ENCODE peak calls at places on chromosomes 4 and X, in four cellular contexts. H is astrocyte, D is mucosa of descending colon, G is H1. X is an unnamed sample.

GRCh38 chrX:21662761-21663160 is 4.6 kb upstream of the KLHL34 start:
- DNase-seq in H (no peak), D (no peak), G (no peak), X (no peak)

GRCh38 chrX:53445977-53446376 is 11.8 kb upstream of the HSD17B10 start:
- DNase-seq in H (no peak), D (no peak), G (peak; percentile 48), X (peak; percentile 31)

GRCh38 chrX:56800801-56801200 is 71.8 kb downstream of the NBDY start:
- DNase-seq in H (no peak), D (no peak), G (no peak), X (no peak)

GRCh38 chr4:75321484-75321883 is 192.7 kb downstream of the RCHY1 start:
- DNase-seq in H (no peak), D (no peak), G (no peak), X (no peak)

GRCh38 chr4:77899607-77900006 is 37.0 kb downstream of the MRPL1 start:
- DNase-seq in H (no peak), D (no peak), G (no peak), X (no peak)

GRCh38 chr4:139791681-139792080 is 126.1 kb downstream of the MGST2 start:
- DNase-seq in H (no peak), D (no peak), G (no peak), X (no peak)

GRCh38 chrX:45718676-45719075 is 518.0 kb upstream of the DIPK2B start:
- DNase-seq in H (no peak), D (no peak), G (no peak), X (no peak)

GRCh38 chr4:2062168-2062807 is 3.2 kb downstream of the NAT8L start:
- DNase-seq in H (no peak), D (peak; percentile 27), G (no peak), X (no peak)

GRCh38 chr4:47531241-47531953 is 46.3 kb downstream of the ATP10D start:
- DNase-seq in H (peak; percentile 98), D (no peak), G (no peak), X (peak; percentile 48)

GRCh38 chrX:63426519-63426918 is 75.4 kb upstream of the SPIN4 start:
- DNase-seq in H (no peak), D (no peak), G (no peak), X (peak; percentile 59)

GRCh38 chr4:73520821-73521220 is 39.3 kb downstream of the AFM start:
- DNase-seq in H (peak; percentile 56), D (no peak), G (peak; percentile 57), X (no peak)

GRCh38 chr4:79585330-79585729 is 177.3 kb upstream of the GK2 start:
- DNase-seq in H (no peak), D (no peak), G (no peak), X (no peak)

GRCh38 chr4:108172231-108172779 is 3.6 kb upstream of the LEF1 start:
- DNase-seq in H (peak; percentile 24), D (no peak), G (peak; percentile 62), X (peak; percentile 47)

GRCh38 chr4:137390707-137391106 is 141.6 kb downstream of the PCDH18 start:
- DNase-seq in H (no peak), D (no peak), G (no peak), X (no peak)

GRCh38 chrX:103405009-103405333 is 28.6 kb downstream of the BEX3 start:
- DNase-seq in H (no peak), D (no peak), G (no peak), X (no peak)

GRCh38 chr4:87704000-87704399 is 53.9 kb downstream of the DMP1 start:
- DNase-seq in H (no peak), D (no peak), G (no peak), X (no peak)

GRCh38 chrX:110322603-110323002 is 4.7 kb upstream of the AMMECR1 start:
- DNase-seq in H (no peak), D (no peak), G (no peak), X (no peak)

GRCh38 chr4:18042754-18043153 is 21.2 kb upstream of the LCORL start:
- DNase-seq in H (no peak), D (no peak), G (no peak), X (no peak)

GRCh38 chr4:20954541-20954940 is 254.3 kb downstream of the PACRGL start:
- DNase-seq in H (no peak), D (no peak), G (no peak), X (no peak)

GRCh38 chr4:121554377-121554776 is 142.4 kb downstream of the ANXA5 start:
- DNase-seq in H (no peak), D (no peak), G (no peak), X (no peak)

GRCh38 chr4:121233982-121234381 is 69.9 kb upstream of the TNIP3 start:
- DNase-seq in H (no peak), D (no peak), G (no peak), X (no peak)

GRCh38 chr4:56307423-56307822 is 79.9 kb downstream of the AASDH start:
- DNase-seq in H (peak; percentile 25), D (no peak), G (no peak), X (no peak)

GRCh38 chrX:22538581-22538980 is 265.9 kb downstream of the CBLL2 start:
- DNase-seq in H (peak; percentile 18), D (no peak), G (no peak), X (no peak)

GRCh38 chr4:125303058-125303457 is 11.7 kb upstream of the FAT4 start:
- DNase-seq in H (peak; percentile 23), D (no peak), G (no peak), X (no peak)

GRCh38 chr4:22895482-22895881 is 202.7 kb downstream of the GBA3 start:
- DNase-seq in H (no peak), D (no peak), G (no peak), X (no peak)

GRCh38 chrX:129823115-129823514 is 20.6 kb downstream of the ZDHHC9 start:
- DNase-seq in H (no peak), D (no peak), G (no peak), X (peak; percentile 45)

GRCh38 chr4:138311771-138312535 is 69.8 kb upstream of the SLC7A11 start:
- DNase-seq in H (peak; percentile 53), D (no peak), G (no peak), X (no peak)

GRCh38 chrX:40755291-40756249 is 20.2 kb upstream of the MED14 start:
- DNase-seq in H (peak; percentile 44), D (no peak), G (no peak), X (no peak)

DNA sequence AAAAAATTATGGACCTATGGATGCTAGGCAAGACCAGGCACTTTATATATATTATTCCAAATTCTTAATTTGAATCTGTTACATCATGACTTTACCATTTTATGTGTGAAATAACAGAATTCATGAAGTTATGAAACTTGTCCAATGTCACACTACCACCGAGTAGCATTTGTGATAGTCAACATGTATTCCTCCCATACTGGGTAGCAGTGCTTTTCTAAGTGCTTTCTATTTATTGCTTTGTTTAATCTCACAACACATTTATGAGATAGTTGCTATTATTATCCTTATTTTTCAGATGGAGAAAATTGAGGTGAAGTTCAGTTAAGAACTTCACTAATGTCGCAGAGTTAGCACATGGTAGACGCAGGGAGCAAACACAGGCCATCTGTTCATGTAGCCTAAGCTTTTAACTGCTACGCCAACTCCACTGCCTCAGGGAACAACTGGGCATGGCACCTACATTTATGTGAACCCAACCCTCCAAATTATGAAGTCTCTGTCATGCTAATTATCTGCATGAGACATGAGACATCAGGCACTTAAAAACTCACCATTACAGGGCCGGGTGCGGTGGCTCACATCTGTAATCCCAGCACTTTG is 20.8 kb downstream of the GUCY1A1 start:
- DNase-seq in H (no peak), D (no peak), G (no peak), X (no peak)
- TF ChIP-seq CTCF in H (no peak), D (no peak), G (no peak), X (no peak)

GRCh38 chr4:3121596-3121995 is 47.1 kb downstream of the HTT start:
- DNase-seq in H (no peak), D (no peak), G (no peak), X (no peak)

GRCh38 chr4:3121110-3121509 is 46.6 kb downstream of the HTT start:
- DNase-seq in H (no peak), D (no peak), G (no peak), X (no peak)

GRCh38 chr4:3116955-3117354 is 42.5 kb downstream of the HTT start:
- DNase-seq in H (no peak), D (no peak), G (no peak), X (no peak)

GRCh38 chr4:3115637-3116300 is 41.3 kb downstream of the HTT start:
- DNase-seq in H (peak; percentile 39), D (no peak), G (no peak), X (no peak)

GRCh38 chr4:3118281-3118680 is 43.8 kb downstream of the HTT start:
- DNase-seq in H (no peak), D (no peak), G (no peak), X (no peak)
- H3K36me3 ChIP-seq in H (peaks cover 38% of the 10 kb centered on the region), D (peaks cover 7% of the 10 kb centered on the region), G (peaks cover 17% of the 10 kb centered on the region), X (peaks cover 5% of the 10 kb centered on the region)

GRCh38 chr4:118760493-118760892 is 75.3 kb downstream of the METTL14 start:
- DNase-seq in H (no peak), D (no peak), G (no peak), X (no peak)
- H3K4me1 ChIP-seq in H (peaks cover 15% of the 10 kb centered on the region), D (peaks cover 2% of the 10 kb centered on the region), G (no peaks in the 10 kb centered on the region), X (peaks cover 3% of the 10 kb centered on the region)

GRCh38 chr4:93897559-93897958 is 69.0 kb downstream of the ATOH1 start:
- DNase-seq in H (no peak), D (no peak), G (no peak), X (no peak)
- TF ChIP-seq CTCF in H (peak; percentile 30), D (peak; percentile 19), G (peak; percentile 23), X (peak; percentile 29)

GRCh38 chr4:182893490-182893889 is 23.7 kb downstream of the DCTD start:
- DNase-seq in H (no peak), D (no peak), G (peak; percentile 38), X (no peak)

GRCh38 chr4:182895791-182896292 is 21.3 kb downstream of the DCTD start:
- DNase-seq in H (no peak), D (no peak), G (peak; percentile 39), X (no peak)

GRCh38 chr4:182897601-182898478 is 19.3 kb downstream of the DCTD start:
- DNase-seq in H (no peak), D (no peak), G (peak; percentile 45), X (no peak)

GRCh38 chr4:182896421-182896820 is 20.8 kb downstream of the DCTD start:
- DNase-seq in H (no peak), D (no peak), G (peak; percentile 39), X (no peak)

GRCh38 chr4:182894681-182895275 is 22.4 kb downstream of the DCTD start:
- DNase-seq in H (no peak), D (no peak), G (peak; percentile 38), X (no peak)
- H3K36me3 ChIP-seq in H (peaks cover 44% of the 10 kb centered on the region), D (no peaks in the 10 kb centered on the region), G (peaks cover 5% of the 10 kb centered on the region), X (no peaks in the 10 kb centered on the region)